ENCODE peak calls at places on chromosomes 2 and 18, in nine cellular contexts. One of them, this sample, is unnamed.

GRCh38 chr2:25964891-25965290 is 17.4 kb downstream of the KIF3C start:
- DNase-seq in psoas muscle: no peak
- DNase-seq in Panc1: no peak
- DNase-seq in bronchial epithelial cell: no peak
- DNase-seq in A549: peak; percentile 39
- DNase-seq in CD8-positive, alpha-beta T cell: no peak
- DNase-seq in OCI-LY7: no peak
- DNase-seq in left ventricle myocardium inferior: no peak
- DNase-seq in uterus: no peak
- DNase-seq in this sample: no peak

GRCh38 chr2:26904839-26905238 is 56.9 kb downstream of the DPYSL5 start:
- DNase-seq in psoas muscle: no peak
- DNase-seq in Panc1: no peak
- DNase-seq in bronchial epithelial cell: no peak
- DNase-seq in A549: no peak
- DNase-seq in CD8-positive, alpha-beta T cell: no peak
- DNase-seq in OCI-LY7: no peak
- DNase-seq in left ventricle myocardium inferior: no peak
- DNase-seq in uterus: no peak
- DNase-seq in this sample: no peak

GRCh38 chr2:97936199-97936598 is 59.5 kb downstream of the TMEM131 start:
- DNase-seq in psoas muscle: peak; percentile 79
- DNase-seq in Panc1: no peak
- DNase-seq in bronchial epithelial cell: peak; percentile 48
- DNase-seq in A549: no peak
- DNase-seq in CD8-positive, alpha-beta T cell: no peak
- DNase-seq in OCI-LY7: peak; percentile 93
- DNase-seq in left ventricle myocardium inferior: no peak
- DNase-seq in uterus: no peak
- DNase-seq in this sample: no peak

GRCh38 chr2:104852161-104852689 is 1.7 kb upstream of the POU3F3 start:
- DNase-seq in psoas muscle: no peak
- DNase-seq in Panc1: no peak
- DNase-seq in bronchial epithelial cell: no peak
- DNase-seq in A549: no peak
- DNase-seq in CD8-positive, alpha-beta T cell: no peak
- DNase-seq in OCI-LY7: no peak
- DNase-seq in left ventricle myocardium inferior: no peak
- DNase-seq in uterus: no peak
- DNase-seq in this sample: no peak

GRCh38 chr18:69557246-69557781 is 156.6 kb downstream of the DOK6 start:
- DNase-seq in psoas muscle: no peak
- DNase-seq in Panc1: no peak
- DNase-seq in bronchial epithelial cell: peak; percentile 2
- DNase-seq in A549: no peak
- DNase-seq in CD8-positive, alpha-beta T cell: no peak
- DNase-seq in OCI-LY7: no peak
- DNase-seq in left ventricle myocardium inferior: no peak
- DNase-seq in uterus: no peak
- DNase-seq in this sample: no peak

GRCh38 chr2:176317246-176318065 is 48.2 kb downstream of the MTX2 start:
- DNase-seq in psoas muscle: no peak
- DNase-seq in Panc1: no peak
- DNase-seq in bronchial epithelial cell: no peak
- DNase-seq in A549: no peak
- DNase-seq in CD8-positive, alpha-beta T cell: no peak
- DNase-seq in OCI-LY7: no peak
- DNase-seq in left ventricle myocardium inferior: no peak
- DNase-seq in uterus: no peak
- DNase-seq in this sample: no peak

GRCh38 chr2:54728669-54729120 is 5.2 kb downstream of the EML6 start:
- DNase-seq in psoas muscle: no peak
- DNase-seq in Panc1: no peak
- DNase-seq in bronchial epithelial cell: peak; percentile 93
- DNase-seq in A549: peak; percentile 79
- DNase-seq in CD8-positive, alpha-beta T cell: no peak
- DNase-seq in OCI-LY7: no peak
- DNase-seq in left ventricle myocardium inferior: no peak
- DNase-seq in uterus: no peak
- DNase-seq in this sample: no peak

GRCh38 chr2:86033751-86034680 is 71.7 kb downstream of the POLR1A start:
- DNase-seq in psoas muscle: no peak
- DNase-seq in Panc1: no peak
- DNase-seq in bronchial epithelial cell: no peak
- DNase-seq in A549: no peak
- DNase-seq in CD8-positive, alpha-beta T cell: no peak
- DNase-seq in OCI-LY7: no peak
- DNase-seq in left ventricle myocardium inferior: no peak
- DNase-seq in uterus: no peak
- DNase-seq in this sample: no peak

GRCh38 chr2:109204412-109204811 is 75.4 kb downstream of the SH3RF3 start:
- DNase-seq in psoas muscle: no peak
- DNase-seq in Panc1: no peak
- DNase-seq in bronchial epithelial cell: no peak
- DNase-seq in A549: no peak
- DNase-seq in CD8-positive, alpha-beta T cell: no peak
- DNase-seq in OCI-LY7: no peak
- DNase-seq in left ventricle myocardium inferior: no peak
- DNase-seq in uterus: no peak
- DNase-seq in this sample: no peak

GRCh38 chr2:117801826-117802225 is 12.7 kb upstream of the DDX18 start:
- DNase-seq in psoas muscle: no peak
- DNase-seq in Panc1: no peak
- DNase-seq in bronchial epithelial cell: peak; percentile 40
- DNase-seq in A549: no peak
- DNase-seq in CD8-positive, alpha-beta T cell: no peak
- DNase-seq in OCI-LY7: no peak
- DNase-seq in left ventricle myocardium inferior: no peak
- DNase-seq in uterus: no peak
- DNase-seq in this sample: no peak

GRCh38 chr2:55961318-55961911 is 37.8 kb upstream of the EFEMP1 start:
- DNase-seq in psoas muscle: no peak
- DNase-seq in Panc1: peak; percentile 50
- DNase-seq in bronchial epithelial cell: peak; percentile 72
- DNase-seq in A549: peak; percentile 76
- DNase-seq in CD8-positive, alpha-beta T cell: no peak
- DNase-seq in OCI-LY7: peak; percentile 39
- DNase-seq in left ventricle myocardium inferior: no peak
- DNase-seq in uterus: no peak
- DNase-seq in this sample: peak; percentile 43

GRCh38 chr2:143513081-143513480 is 383.9 kb downstream of the ARHGAP15 start:
- DNase-seq in psoas muscle: no peak
- DNase-seq in Panc1: peak; percentile 24
- DNase-seq in bronchial epithelial cell: peak; percentile 26
- DNase-seq in A549: peak; percentile 36
- DNase-seq in CD8-positive, alpha-beta T cell: no peak
- DNase-seq in OCI-LY7: peak; percentile 24
- DNase-seq in left ventricle myocardium inferior: no peak
- DNase-seq in uterus: peak; percentile 46
- DNase-seq in this sample: peak; percentile 16

GRCh38 chr2:96897491-96898134 is 27.7 kb upstream of the SEMA4C start:
- DNase-seq in psoas muscle: no peak
- DNase-seq in Panc1: no peak
- DNase-seq in bronchial epithelial cell: peak; percentile 57
- DNase-seq in A549: no peak
- DNase-seq in CD8-positive, alpha-beta T cell: no peak
- DNase-seq in OCI-LY7: no peak
- DNase-seq in left ventricle myocardium inferior: no peak
- DNase-seq in uterus: peak; percentile 44
- DNase-seq in this sample: no peak

GRCh38 chr2:217261452-217261851 is 401.6 kb upstream of the TNP1 start:
- DNase-seq in psoas muscle: no peak
- DNase-seq in Panc1: no peak
- DNase-seq in bronchial epithelial cell: no peak
- DNase-seq in A549: no peak
- DNase-seq in CD8-positive, alpha-beta T cell: no peak
- DNase-seq in OCI-LY7: no peak
- DNase-seq in left ventricle myocardium inferior: no peak
- DNase-seq in uterus: no peak
- DNase-seq in this sample: no peak

GRCh38 chr2:28681216-28681981 is 70.2 kb upstream of the PPP1CB start:
- DNase-seq in psoas muscle: no peak
- DNase-seq in Panc1: no peak
- DNase-seq in bronchial epithelial cell: peak; percentile 79
- DNase-seq in A549: no peak
- DNase-seq in CD8-positive, alpha-beta T cell: peak; percentile 58
- DNase-seq in OCI-LY7: peak; percentile 3
- DNase-seq in left ventricle myocardium inferior: no peak
- DNase-seq in uterus: no peak
- DNase-seq in this sample: peak; percentile 86

GRCh38 chr2:169933124-169933711 is 106.0 kb downstream of the UBR3 start:
- DNase-seq in psoas muscle: no peak
- DNase-seq in Panc1: peak; percentile 4
- DNase-seq in bronchial epithelial cell: peak; percentile 54
- DNase-seq in A549: peak; percentile 57
- DNase-seq in CD8-positive, alpha-beta T cell: no peak
- DNase-seq in OCI-LY7: peak; percentile 33
- DNase-seq in left ventricle myocardium inferior: no peak
- DNase-seq in uterus: no peak
- DNase-seq in this sample: peak; percentile 40

GRCh38 chr2:30605184-30605583 is 158.1 kb downstream of the LCLAT1 start:
- DNase-seq in psoas muscle: no peak
- DNase-seq in Panc1: no peak
- DNase-seq in bronchial epithelial cell: no peak
- DNase-seq in A549: no peak
- DNase-seq in CD8-positive, alpha-beta T cell: no peak
- DNase-seq in OCI-LY7: no peak
- DNase-seq in left ventricle myocardium inferior: no peak
- DNase-seq in uterus: no peak
- DNase-seq in this sample: no peak

GRCh38 chr2:228674155-228674554 is 492.7 kb upstream of the SPHKAP start:
- DNase-seq in psoas muscle: no peak
- DNase-seq in Panc1: no peak
- DNase-seq in bronchial epithelial cell: no peak
- DNase-seq in A549: no peak
- DNase-seq in CD8-positive, alpha-beta T cell: no peak
- DNase-seq in OCI-LY7: no peak
- DNase-seq in left ventricle myocardium inferior: no peak
- DNase-seq in uterus: no peak
- DNase-seq in this sample: no peak

GRCh38 chr18:2825613-2826205 is 21.1 kb upstream of the EMILIN2 start:
- DNase-seq in psoas muscle: no peak
- DNase-seq in Panc1: no peak
- DNase-seq in bronchial epithelial cell: no peak
- DNase-seq in A549: no peak
- DNase-seq in CD8-positive, alpha-beta T cell: no peak
- DNase-seq in OCI-LY7: no peak
- DNase-seq in left ventricle myocardium inferior: no peak
- DNase-seq in uterus: no peak
- DNase-seq in this sample: no peak

GRCh38 chr2:221478106-221478863 is 93.8 kb downstream of the EPHA4 start:
- DNase-seq in psoas muscle: no peak
- DNase-seq in Panc1: no peak
- DNase-seq in bronchial epithelial cell: no peak
- DNase-seq in A549: no peak
- DNase-seq in CD8-positive, alpha-beta T cell: no peak
- DNase-seq in OCI-LY7: no peak
- DNase-seq in left ventricle myocardium inferior: no peak
- DNase-seq in uterus: no peak
- DNase-seq in this sample: no peak
- TF ChIP-seq CTCF in psoas muscle: no peak
- TF ChIP-seq CTCF in Panc1: no peak
- TF ChIP-seq CTCF in bronchial epithelial cell: no peak
- TF ChIP-seq CTCF in A549: no peak
- TF ChIP-seq CTCF in CD8-positive, alpha-beta T cell: no peak
- TF ChIP-seq CTCF in OCI-LY7: no peak
- TF ChIP-seq CTCF in left ventricle myocardium inferior: no peak
- TF ChIP-seq CTCF in uterus: no peak
- TF ChIP-seq CTCF in this sample: no peak

DNA sequence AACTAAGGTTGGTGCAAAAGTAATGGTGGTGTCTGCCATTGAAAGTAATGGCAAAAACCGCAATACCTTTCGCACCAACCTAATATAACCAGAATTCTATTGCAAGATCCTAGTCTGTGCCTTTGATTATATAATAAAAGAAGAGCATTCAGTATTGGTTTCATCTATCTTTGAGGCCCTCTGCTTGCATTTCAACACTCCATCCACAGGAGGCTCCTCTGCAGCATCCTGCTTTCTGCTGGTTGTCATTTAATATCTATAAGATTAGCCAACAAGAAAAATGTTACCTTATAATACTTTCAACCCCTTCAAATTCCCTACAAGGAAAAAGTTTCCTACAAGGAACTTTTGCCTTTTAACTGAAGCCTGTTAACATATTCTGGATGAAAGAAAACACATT is 139.2 kb downstream of the CDCA7 start:
- DNase-seq in psoas muscle: no peak
- DNase-seq in Panc1: no peak
- DNase-seq in bronchial epithelial cell: no peak
- DNase-seq in A549: no peak
- DNase-seq in CD8-positive, alpha-beta T cell: no peak
- DNase-seq in OCI-LY7: no peak
- DNase-seq in left ventricle myocardium inferior: no peak
- DNase-seq in uterus: no peak
- DNase-seq in this sample: no peak
- TF ChIP-seq CTCF in psoas muscle: no peak
- TF ChIP-seq CTCF in Panc1: peak; percentile 15
- TF ChIP-seq CTCF in bronchial epithelial cell: peak; percentile 21
- TF ChIP-seq CTCF in A549: no peak
- TF ChIP-seq CTCF in CD8-positive, alpha-beta T cell: no peak
- TF ChIP-seq CTCF in OCI-LY7: no peak
- TF ChIP-seq CTCF in left ventricle myocardium inferior: no peak
- TF ChIP-seq CTCF in uterus: no peak
- TF ChIP-seq CTCF in this sample: no peak

DNA sequence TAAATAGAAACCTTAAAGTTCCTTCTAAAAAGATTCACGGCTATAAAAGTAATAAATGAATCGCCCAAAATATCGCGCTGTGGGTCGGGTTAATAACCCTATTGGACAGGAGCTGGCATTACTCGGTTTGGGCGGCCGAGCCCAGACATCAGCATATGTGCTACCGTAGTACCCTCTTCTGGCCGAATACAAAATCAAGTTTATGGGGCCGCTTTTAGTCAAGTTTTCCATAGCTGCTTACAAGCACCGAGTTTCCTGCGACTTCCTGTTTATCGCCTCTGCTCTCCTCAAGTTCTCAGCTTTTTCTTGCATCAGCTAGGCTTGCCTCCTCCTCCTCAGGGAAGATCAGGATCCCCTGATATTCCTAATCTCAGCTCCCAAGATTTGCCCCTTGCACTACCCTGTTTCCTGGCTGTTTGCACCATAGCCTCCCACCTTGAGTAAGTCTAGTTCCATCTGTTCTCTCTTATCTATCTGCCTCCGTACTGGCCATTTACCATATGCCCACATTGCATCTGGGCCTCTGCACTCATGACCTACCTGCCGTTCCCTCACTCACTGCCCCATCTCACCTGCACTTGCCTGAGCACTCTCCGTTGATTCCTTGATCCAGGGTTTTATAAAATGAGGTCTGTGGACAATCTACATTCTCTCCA is 56.1 kb downstream of the SLC35F5 start:
- DNase-seq in psoas muscle: no peak
- DNase-seq in Panc1: peak; percentile 41
- DNase-seq in bronchial epithelial cell: no peak
- DNase-seq in A549: peak; percentile 46
- DNase-seq in CD8-positive, alpha-beta T cell: no peak
- DNase-seq in OCI-LY7: peak; percentile 77
- DNase-seq in left ventricle myocardium inferior: peak; percentile 48
- DNase-seq in uterus: no peak
- DNase-seq in this sample: peak; percentile 86
- TF ChIP-seq CTCF in psoas muscle: peak; percentile 11
- TF ChIP-seq CTCF in Panc1: peak; percentile 67
- TF ChIP-seq CTCF in bronchial epithelial cell: no peak
- TF ChIP-seq CTCF in A549: no peak
- TF ChIP-seq CTCF in CD8-positive, alpha-beta T cell: peak; percentile 49
- TF ChIP-seq CTCF in OCI-LY7: peak; percentile 70
- TF ChIP-seq CTCF in left ventricle myocardium inferior: peak; percentile 64
- TF ChIP-seq CTCF in uterus: no peak
- TF ChIP-seq CTCF in this sample: peak; percentile 51

GRCh38 chr2:185828326-185828725 is 89.7 kb downstream of the FSIP2 start:
- DNase-seq in psoas muscle: no peak
- DNase-seq in Panc1: no peak
- DNase-seq in bronchial epithelial cell: no peak
- DNase-seq in A549: no peak
- DNase-seq in CD8-positive, alpha-beta T cell: no peak
- DNase-seq in OCI-LY7: no peak
- DNase-seq in left ventricle myocardium inferior: no peak
- DNase-seq in uterus: no peak
- DNase-seq in this sample: no peak
- TF ChIP-seq CTCF in psoas muscle: no peak
- TF ChIP-seq CTCF in Panc1: no peak
- TF ChIP-seq CTCF in bronchial epithelial cell: no peak
- TF ChIP-seq CTCF in A549: no peak
- TF ChIP-seq CTCF in CD8-positive, alpha-beta T cell: no peak
- TF ChIP-seq CTCF in OCI-LY7: no peak
- TF ChIP-seq CTCF in left ventricle myocardium inferior: no peak
- TF ChIP-seq CTCF in uterus: no peak
- TF ChIP-seq CTCF in this sample: no peak

This sample was measured in GM13976.